ENCODE peak calls at places on chromosomes 5 and 9, in eight cellular contexts. F is right lobe of liver; W is mammary epithelial cell; J is gastrocnemius medialis; P is activated CD8-positive, alpha-beta T cell treated with anti-CD3 and anti-CD28 coated beads for 36 hours; X is breast epithelium; I is hepatocyte; K is PC-3. N is an unnamed sample.

GRCh38 chr5:61790678-61791077 is 458.6 kb downstream of the ZSWIM6 start:
- DNase-seq in P (peak), W (peak), K (peak), J (no peak), F (peak), X (no peak), I (peak), N (peak)

GRCh38 chr5:41524174-41524573 is 13.8 kb upstream of the PLCXD3 start:
- DNase-seq in W (no peak), F (no peak), K (peak), X (no peak), I (no peak), J (no peak), P (no peak), N (peak)

GRCh38 chr9:79569814-79570448 is 1.8 kb upstream of the TLE4 start:
- DNase-seq in X (no peak), F (no peak), K (no peak), J (no peak), I (no peak), W (no peak), P (peak), N (no peak)

GRCh38 chr9:32351845-32352244 is 32.6 kb upstream of the ACO1 start:
- DNase-seq in P (no peak), X (no peak), J (no peak), W (no peak), I (no peak), F (no peak), K (peak), N (no peak)

GRCh38 chr5:32785639-32786216 is 74.6 kb downstream of the NPR3 start:
- DNase-seq in F (no peak), J (no peak), I (no peak), P (no peak), W (peak), K (peak), X (no peak), N (peak)

GRCh38 chr5:128271859-128272446 is 188.4 kb downstream of the SLC12A2 start:
- DNase-seq in K (peak), F (no peak), W (peak), J (no peak), X (no peak), P (no peak), I (peak), N (peak)

GRCh38 chr9:33348998-33349397 is 53.4 kb downstream of the AQP7 start:
- DNase-seq in X (no peak), I (no peak), F (no peak), P (no peak), W (no peak), K (no peak), J (no peak), N (no peak)

GRCh38 chr9:6230037-6230778 is 14.6 kb downstream of the IL33 start:
- DNase-seq in J (no peak), I (peak), F (no peak), W (peak), P (no peak), X (no peak), K (peak), N (peak)

GRCh38 chr5:150412319-150413175 is at the start of gene CD74:
- DNase-seq in J (peak), F (peak), W (peak), P (peak), I (peak), X (peak), K (peak), N (no peak)

GRCh38 chr5:143245929-143246561 is 157.4 kb downstream of the NR3C1 start:
- DNase-seq in I (peak), X (no peak), W (peak), P (no peak), J (peak), F (no peak), K (peak), N (peak)

GRCh38 chr5:145856285-145856818 is 16.5 kb downstream of the GRXCR2 start:
- DNase-seq in F (no peak), P (peak), J (no peak), W (peak), K (no peak), X (peak), I (peak), N (no peak)

GRCh38 chr5:93186031-93186682 is 394.9 kb downstream of the NR2F1-AS1 start:
- DNase-seq in J (no peak), F (no peak), K (peak), P (no peak), I (no peak), W (peak), X (no peak), N (peak)

GRCh38 chr5:65105301-65105700 is 336.6 kb downstream of the CWC27 start:
- DNase-seq in J (no peak), I (no peak), K (no peak), X (no peak), F (no peak), P (no peak), W (no peak), N (no peak)

GRCh38 chr5:173472784-173473278 is 143.6 kb downstream of the BOD1 start:
- DNase-seq in W (no peak), I (no peak), F (no peak), X (peak), P (no peak), J (no peak), K (no peak), N (peak)

DNA sequence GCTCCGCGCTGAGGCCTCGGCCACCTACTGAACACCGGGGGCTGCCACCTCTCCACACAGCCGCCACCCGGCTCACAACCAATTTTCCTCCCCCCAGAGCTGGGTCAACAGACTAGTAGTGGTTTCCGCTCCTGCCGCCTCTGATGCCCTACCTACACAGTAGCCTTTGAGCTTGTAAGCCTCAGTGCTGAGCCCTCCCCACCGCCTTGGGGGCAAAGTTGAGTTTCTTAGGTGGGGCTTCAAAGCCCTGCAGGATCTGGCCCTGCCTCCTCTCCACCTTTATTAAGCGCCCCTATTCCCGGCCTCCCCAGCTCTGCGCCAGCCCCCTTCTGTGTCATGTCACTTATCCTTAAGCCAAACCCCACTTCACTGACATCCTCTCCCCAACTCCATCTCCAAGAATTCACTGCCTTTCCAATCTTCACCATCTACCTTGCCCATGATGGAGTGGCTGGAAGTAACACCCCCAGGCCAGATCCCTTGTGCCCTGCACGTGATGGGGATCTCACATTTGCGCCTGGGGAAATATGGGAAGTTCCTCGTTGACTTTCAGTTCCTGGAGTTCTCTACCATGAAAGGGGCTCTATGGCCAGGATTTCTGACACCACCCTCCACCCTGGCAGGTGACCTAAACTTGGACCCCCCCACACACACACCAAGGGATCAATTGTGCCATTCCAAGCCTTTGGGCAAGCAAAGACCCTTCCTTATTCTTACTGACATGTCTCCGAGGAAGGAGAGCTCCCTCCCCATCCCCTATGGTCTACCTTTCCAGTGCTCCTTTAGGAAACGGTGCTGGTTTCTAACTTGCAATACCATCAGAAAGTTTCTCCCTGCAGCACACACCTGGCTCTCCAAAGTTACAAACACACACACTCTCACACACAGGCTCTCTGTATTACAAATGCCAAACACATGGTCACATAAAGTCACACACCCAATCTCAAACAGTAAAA is 2.7 kb upstream of the CNTFR start:
- DNase-seq in F (no peak), I (no peak), P (no peak), J (no peak), W (no peak), X (no peak), K (no peak), N (no peak)
- TF ChIP-seq CTCF in F (no peak), I (no peak), P (no peak), J (no peak), W (no peak), X (no peak), K (no peak), N (no peak)

GRCh38 chr9:109248133-109248581 is 72.7 kb downstream of the EPB41L4B start:
- DNase-seq in F (peak), X (no peak), W (no peak), P (no peak), J (no peak), K (no peak), I (peak), N (no peak)

GRCh38 chr9:109250771-109251079 is 70.1 kb downstream of the EPB41L4B start:
- DNase-seq in P (no peak), K (no peak), X (no peak), W (no peak), I (no peak), F (no peak), J (no peak), N (no peak)

GRCh38 chr9:109251080-109251775 is 69.6 kb downstream of the EPB41L4B start:
- DNase-seq in X (no peak), F (peak), K (peak), I (peak), J (no peak), W (peak), P (no peak), N (peak)

GRCh38 chr9:109250311-109250741 is 70.5 kb downstream of the EPB41L4B start:
- DNase-seq in W (no peak), I (no peak), X (no peak), K (peak), P (no peak), F (peak), J (no peak), N (no peak)

DNA sequence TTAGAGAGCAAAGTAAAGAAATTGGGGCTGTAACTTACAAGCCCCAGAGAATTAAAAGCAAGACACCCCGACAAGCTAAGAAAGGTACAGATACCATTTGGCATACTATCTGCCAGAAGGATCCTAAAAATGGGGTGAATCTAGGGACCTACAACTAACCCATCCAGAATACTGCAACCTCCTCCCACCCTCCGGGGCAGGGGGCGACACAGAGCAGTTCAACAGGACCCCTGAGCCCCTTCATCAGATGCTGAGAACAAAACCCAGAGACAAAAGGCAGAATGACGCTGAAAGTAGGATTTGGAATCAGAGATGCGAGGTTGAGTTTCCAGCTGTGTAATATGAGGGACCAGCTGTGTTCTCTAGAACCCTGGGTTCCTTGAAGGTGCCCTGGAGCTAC is 71.2 kb downstream of the EPB41L4B start:
- DNase-seq in W (no peak), K (no peak), X (no peak), J (no peak), I (no peak), P (no peak), F (no peak), N (no peak)
- TF ChIP-seq CTCF in W (no peak), K (peak), X (no peak), J (no peak), I (no peak), P (no peak), F (no peak), N (no peak)

GRCh38 chr9:85534340-85534739 is 207.4 kb downstream of the AGTPBP1 start:
- DNase-seq in I (no peak), J (no peak), P (no peak), K (no peak), W (no peak), F (no peak), X (no peak), N (no peak)
- TF ChIP-seq CTCF in I (no peak), J (no peak), P (no peak), K (no peak), W (no peak), F (no peak), X (no peak), N (no peak)

GRCh38 chr9:133055788-133056420 is 5.9 kb upstream of the CEL start:
- DNase-seq in P (no peak), X (no peak), F (no peak), J (no peak), W (no peak), K (no peak), I (no peak), N (no peak)

GRCh38 chr9:133056533-133056932 is 5.2 kb upstream of the CEL start:
- DNase-seq in K (no peak), X (no peak), P (no peak), W (no peak), J (no peak), F (no peak), I (no peak), N (no peak)

GRCh38 chr9:133054966-133055365 is 6.8 kb upstream of the CEL start:
- DNase-seq in I (no peak), J (peak), K (no peak), F (no peak), X (peak), W (no peak), P (no peak), N (no peak)

GRCh38 chr9:133051966-133052539 is 9.7 kb upstream of the CEL start:
- DNase-seq in J (no peak), K (no peak), P (no peak), I (no peak), X (no peak), F (no peak), W (no peak), N (no peak)

DNA sequence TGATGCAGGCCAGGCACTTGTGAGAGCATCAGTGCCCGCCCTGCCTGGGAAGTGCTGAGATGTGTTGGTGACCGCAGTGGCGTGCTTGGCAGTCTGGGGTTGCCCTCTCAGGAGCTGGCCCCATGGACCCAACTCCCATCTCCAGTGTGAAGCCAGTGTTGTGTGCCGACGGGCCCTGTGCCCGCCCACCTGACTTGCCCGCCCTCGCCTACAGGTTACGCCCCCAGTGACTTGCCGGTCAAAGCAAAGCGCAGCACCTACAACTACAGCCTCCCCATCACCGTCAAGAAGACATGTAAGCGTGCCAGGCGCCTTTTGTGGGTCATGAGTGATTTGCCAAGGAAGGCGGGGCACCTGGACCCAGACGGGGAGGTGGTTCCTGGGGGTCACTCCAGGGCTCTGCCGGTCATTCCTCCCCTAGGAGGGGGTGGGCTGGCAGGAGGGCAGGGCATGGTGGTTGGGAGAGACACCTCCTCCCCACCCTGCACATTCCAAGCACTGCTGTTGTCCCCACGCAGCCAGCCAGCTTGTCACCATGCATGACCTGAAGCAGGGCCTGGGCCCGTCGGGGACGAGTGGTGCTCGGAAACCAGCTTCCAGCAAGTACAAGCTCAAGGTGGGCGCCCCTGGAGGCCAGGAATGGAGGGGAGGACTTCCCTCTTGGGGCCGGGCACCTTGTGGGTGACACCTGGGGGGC is 7.4 kb upstream of the CEL start:
- DNase-seq in F (no peak), P (no peak), J (no peak), X (no peak), I (no peak), W (no peak), K (no peak), N (no peak)
- TF ChIP-seq CTCF in F (no peak), P (no peak), J (no peak), X (no peak), I (no peak), W (no peak), K (no peak), N (no peak)

GRCh38 chr9:91161465-91162275 is 200.0 kb downstream of the AUH start:
- DNase-seq in J (no peak), P (no peak), W (no peak), X (no peak), K (no peak), F (no peak), I (no peak), N (no peak)
- TF ChIP-seq CTCF in J (no peak), P (no peak), W (no peak), X (no peak), K (no peak), F (no peak), I (no peak), N (no peak)

DNA sequence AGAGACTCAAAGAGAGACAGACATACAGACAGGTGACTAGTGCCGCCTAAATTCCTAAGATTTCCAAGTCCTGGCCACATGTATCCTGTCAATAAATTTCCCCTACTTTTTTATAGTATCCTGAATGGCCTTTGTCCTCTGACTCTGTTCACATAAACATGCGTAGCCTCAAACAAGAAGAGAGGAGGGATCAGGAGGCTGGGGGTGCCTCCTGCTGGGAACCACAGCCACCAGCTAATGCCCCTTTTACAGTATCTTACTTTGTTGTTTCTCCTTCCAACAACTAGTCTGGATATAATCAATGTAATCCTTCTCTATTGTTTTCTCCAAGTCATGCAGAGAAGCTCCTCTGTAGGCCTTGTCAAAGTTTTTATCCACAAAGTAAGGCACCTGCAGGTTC is 15.9 kb upstream of the SPATA24 start:
- DNase-seq in I (peak), J (no peak), X (no peak), P (no peak), K (no peak), W (no peak), F (no peak), N (no peak)
- TF ChIP-seq CTCF in I (peak), J (no peak), X (no peak), P (no peak), K (no peak), W (no peak), F (no peak), N (no peak)

N was measured in MCF 10A.